ENCODE peak calls at places on chromosomes 4 and X, in six cellular contexts. One of them, this sample, is unnamed.

GRCh38 chrX:2145672-2146412 is 354.9 kb downstream of the DHRSX start:
- DNase-seq in GM23248: peak
- DNase-seq in IMR-90: no peak
- DNase-seq in Karpas-422: no peak
- DNase-seq in NT2/D1: no peak
- DNase-seq in neural progenitor cell: no peak
- DNase-seq in this sample: no peak

GRCh38 chrX:15336023-15336413 is 695 bp upstream of the PIGA start:
- DNase-seq in NT2/D1: no peak
- DNase-seq in GM23248: peak
- DNase-seq in IMR-90: peak
- DNase-seq in Karpas-422: no peak
- DNase-seq in neural progenitor cell: peak
- DNase-seq in this sample: peak

GRCh38 chr4:40475609-40476008 is 140.5 kb downstream of the CHRNA9 start:
- DNase-seq in neural progenitor cell: peak
- DNase-seq in Karpas-422: no peak
- DNase-seq in GM23248: no peak
- DNase-seq in NT2/D1: no peak
- DNase-seq in IMR-90: no peak
- DNase-seq in this sample: no peak

GRCh38 chrX:6679988-6680387 is 145.1 kb upstream of the VCX3A start:
- DNase-seq in Karpas-422: no peak
- DNase-seq in GM23248: no peak
- DNase-seq in neural progenitor cell: no peak
- DNase-seq in NT2/D1: no peak
- DNase-seq in IMR-90: no peak
- DNase-seq in this sample: no peak

GRCh38 chrX:27132851-27133250 is 330.3 kb downstream of the PPP4R3C start:
- DNase-seq in NT2/D1: no peak
- DNase-seq in IMR-90: no peak
- DNase-seq in neural progenitor cell: no peak
- DNase-seq in Karpas-422: no peak
- DNase-seq in GM23248: no peak
- DNase-seq in this sample: no peak

GRCh38 chrX:16187024-16187698 is 19.9 kb downstream of the MAGEB17 start:
- DNase-seq in GM23248: no peak
- DNase-seq in neural progenitor cell: no peak
- DNase-seq in IMR-90: peak
- DNase-seq in NT2/D1: no peak
- DNase-seq in Karpas-422: no peak
- DNase-seq in this sample: peak

GRCh38 chrX:56728321-56728720 is 722 bp upstream of the NBDY start:
- DNase-seq in GM23248: peak
- DNase-seq in NT2/D1: no peak
- DNase-seq in Karpas-422: peak
- DNase-seq in neural progenitor cell: no peak
- DNase-seq in IMR-90: no peak
- DNase-seq in this sample: peak

GRCh38 chr4:100880012-100880411 is 362.2 kb upstream of the EMCN start:
- DNase-seq in NT2/D1: no peak
- DNase-seq in Karpas-422: no peak
- DNase-seq in IMR-90: no peak
- DNase-seq in neural progenitor cell: peak
- DNase-seq in GM23248: no peak
- DNase-seq in this sample: no peak

GRCh38 chr4:94345267-94345666 is 2.6 kb upstream of the HPGDS start:
- DNase-seq in neural progenitor cell: no peak
- DNase-seq in Karpas-422: no peak
- DNase-seq in GM23248: no peak
- DNase-seq in NT2/D1: no peak
- DNase-seq in IMR-90: no peak
- DNase-seq in this sample: no peak

GRCh38 chrX:70664726-70665125 is 220.1 kb downstream of the DLG3 start:
- DNase-seq in IMR-90: peak
- DNase-seq in Karpas-422: peak
- DNase-seq in neural progenitor cell: peak
- DNase-seq in NT2/D1: peak
- DNase-seq in GM23248: peak
- DNase-seq in this sample: peak

GRCh38 chr4:170087163-170087700 is 2.5 kb downstream of the AADAT start:
- DNase-seq in Karpas-422: no peak
- DNase-seq in IMR-90: no peak
- DNase-seq in NT2/D1: no peak
- DNase-seq in neural progenitor cell: no peak
- DNase-seq in GM23248: peak
- DNase-seq in this sample: no peak

GRCh38 chr4:107603430-107603829 is 116.6 kb downstream of the PAPSS1 start:
- DNase-seq in Karpas-422: no peak
- DNase-seq in neural progenitor cell: no peak
- DNase-seq in IMR-90: peak
- DNase-seq in GM23248: peak
- DNase-seq in NT2/D1: no peak
- DNase-seq in this sample: peak

DNA sequence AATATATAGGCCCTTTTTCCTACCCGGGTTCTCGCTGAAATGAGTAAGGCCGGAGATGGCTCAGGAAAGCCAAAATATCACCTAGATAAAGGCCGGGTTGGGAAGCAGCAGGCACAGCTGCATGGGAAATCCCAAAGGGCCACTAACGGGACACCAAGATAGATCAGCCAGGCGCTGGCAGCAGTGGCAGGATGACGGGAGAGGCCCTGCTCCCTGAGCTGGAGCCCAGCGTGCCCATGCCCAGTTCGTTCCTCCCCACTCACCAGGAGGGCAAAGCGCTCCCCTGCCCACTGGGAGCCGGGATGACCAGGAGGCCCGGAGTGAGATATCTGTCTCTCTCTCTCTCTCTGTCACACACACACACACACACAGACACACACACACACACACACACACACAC is 109.8 kb downstream of the DCTD start:
- DNase-seq in GM23248: peak
- DNase-seq in NT2/D1: no peak
- DNase-seq in neural progenitor cell: no peak
- DNase-seq in Karpas-422: no peak
- DNase-seq in IMR-90: no peak
- DNase-seq in this sample: no peak
- H3K9ac ChIP-seq in GM23248: peak
- H3K9ac ChIP-seq in NT2/D1: no peak
- H3K9ac ChIP-seq in neural progenitor cell: no peak
- H3K9ac ChIP-seq in Karpas-422: no peak
- H3K9ac ChIP-seq in IMR-90: no peak
- H3K9ac ChIP-seq in this sample: no peak

GRCh38 chr4:140048419-140049022 is 105.5 kb downstream of the MAML3 start:
- DNase-seq in Karpas-422: no peak
- DNase-seq in GM23248: no peak
- DNase-seq in IMR-90: no peak
- DNase-seq in NT2/D1: no peak
- DNase-seq in neural progenitor cell: no peak
- DNase-seq in this sample: peak
- H3K9ac ChIP-seq in Karpas-422: peak
- H3K9ac ChIP-seq in GM23248: peak
- H3K9ac ChIP-seq in IMR-90: peak
- H3K9ac ChIP-seq in NT2/D1: no peak
- H3K9ac ChIP-seq in neural progenitor cell: no peak
- H3K9ac ChIP-seq in this sample: peak

GRCh38 chrX:107857815-107858214 is 32.1 kb downstream of the MID2 start:
- DNase-seq in GM23248: no peak
- DNase-seq in NT2/D1: no peak
- DNase-seq in IMR-90: no peak
- DNase-seq in neural progenitor cell: no peak
- DNase-seq in Karpas-422: no peak
- DNase-seq in this sample: no peak

GRCh38 chrX:107856289-107856688 is 30.6 kb downstream of the MID2 start:
- DNase-seq in Karpas-422: no peak
- DNase-seq in neural progenitor cell: no peak
- DNase-seq in GM23248: no peak
- DNase-seq in NT2/D1: no peak
- DNase-seq in IMR-90: no peak
- DNase-seq in this sample: no peak

GRCh38 chrX:107861056-107861455 is 35.4 kb downstream of the MID2 start:
- DNase-seq in IMR-90: peak
- DNase-seq in neural progenitor cell: no peak
- DNase-seq in GM23248: no peak
- DNase-seq in NT2/D1: no peak
- DNase-seq in Karpas-422: no peak
- DNase-seq in this sample: peak
- H3K9ac ChIP-seq in IMR-90: no peak
- H3K9ac ChIP-seq in neural progenitor cell: no peak
- H3K9ac ChIP-seq in GM23248: no peak
- H3K9ac ChIP-seq in NT2/D1: no peak
- H3K9ac ChIP-seq in Karpas-422: no peak
- H3K9ac ChIP-seq in this sample: no peak

GRCh38 chr4:122758033-122758432 is 25.5 kb downstream of the BBS12 start:
- DNase-seq in NT2/D1: no peak
- DNase-seq in Karpas-422: peak
- DNase-seq in GM23248: peak
- DNase-seq in neural progenitor cell: peak
- DNase-seq in IMR-90: peak
- DNase-seq in this sample: peak
- H3K9ac ChIP-seq in NT2/D1: no peak
- H3K9ac ChIP-seq in Karpas-422: no peak
- H3K9ac ChIP-seq in GM23248: peak
- H3K9ac ChIP-seq in neural progenitor cell: no peak
- H3K9ac ChIP-seq in IMR-90: no peak
- H3K9ac ChIP-seq in this sample: no peak

GRCh38 chr4:37561196-37561802 is 124.9 kb downstream of the RELL1 start:
- DNase-seq in neural progenitor cell: no peak
- DNase-seq in GM23248: no peak
- DNase-seq in IMR-90: no peak
- DNase-seq in Karpas-422: no peak
- DNase-seq in NT2/D1: no peak
- DNase-seq in this sample: peak
- H3K9ac ChIP-seq in neural progenitor cell: no peak
- H3K9ac ChIP-seq in GM23248: no peak
- H3K9ac ChIP-seq in IMR-90: no peak
- H3K9ac ChIP-seq in Karpas-422: no peak
- H3K9ac ChIP-seq in NT2/D1: no peak
- H3K9ac ChIP-seq in this sample: no peak

GRCh38 chr4:182212211-182212761 is 30.9 kb upstream of the TENM3 start:
- DNase-seq in Karpas-422: no peak
- DNase-seq in neural progenitor cell: peak
- DNase-seq in IMR-90: peak
- DNase-seq in GM23248: no peak
- DNase-seq in NT2/D1: no peak
- DNase-seq in this sample: no peak

GRCh38 chr4:182215171-182215570 is 28.0 kb upstream of the TENM3 start:
- DNase-seq in GM23248: peak
- DNase-seq in Karpas-422: no peak
- DNase-seq in neural progenitor cell: no peak
- DNase-seq in IMR-90: no peak
- DNase-seq in NT2/D1: no peak
- DNase-seq in this sample: no peak

GRCh38 chr4:182208651-182209050 is 34.6 kb upstream of the TENM3 start:
- DNase-seq in IMR-90: no peak
- DNase-seq in Karpas-422: no peak
- DNase-seq in GM23248: no peak
- DNase-seq in NT2/D1: no peak
- DNase-seq in neural progenitor cell: no peak
- DNase-seq in this sample: no peak

GRCh38 chr4:182216005-182216404 is 27.2 kb upstream of the TENM3 start:
- DNase-seq in Karpas-422: no peak
- DNase-seq in neural progenitor cell: no peak
- DNase-seq in GM23248: no peak
- DNase-seq in IMR-90: no peak
- DNase-seq in NT2/D1: no peak
- DNase-seq in this sample: no peak

DNA sequence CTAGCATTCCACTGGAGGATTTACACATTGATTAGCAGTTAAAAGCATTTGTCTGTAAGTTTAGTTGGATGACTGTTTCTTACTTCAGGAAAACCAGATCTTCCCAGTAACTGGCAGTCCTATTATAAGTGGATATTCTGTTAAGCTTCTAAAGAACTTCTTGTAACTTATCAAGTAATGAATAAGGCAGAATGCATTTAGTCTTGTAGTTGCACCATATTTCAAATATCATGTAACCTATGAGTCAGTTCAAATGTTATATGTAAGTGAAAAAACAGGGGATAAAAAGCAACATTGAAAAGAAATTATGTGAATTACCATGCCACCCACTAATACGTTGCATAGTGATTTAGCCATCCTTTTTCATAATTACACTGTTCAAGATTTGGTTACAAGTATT is 30.2 kb upstream of the TENM3 start:
- DNase-seq in NT2/D1: no peak
- DNase-seq in neural progenitor cell: no peak
- DNase-seq in GM23248: no peak
- DNase-seq in IMR-90: peak
- DNase-seq in Karpas-422: no peak
- DNase-seq in this sample: no peak
- H3K9ac ChIP-seq in NT2/D1: no peak
- H3K9ac ChIP-seq in neural progenitor cell: no peak
- H3K9ac ChIP-seq in GM23248: no peak
- H3K9ac ChIP-seq in IMR-90: no peak
- H3K9ac ChIP-seq in Karpas-422: no peak
- H3K9ac ChIP-seq in this sample: no peak

GRCh38 chr4:2044119-2044485 is 15.0 kb upstream of the NAT8L start:
- DNase-seq in NT2/D1: no peak
- DNase-seq in neural progenitor cell: no peak
- DNase-seq in GM23248: no peak
- DNase-seq in IMR-90: no peak
- DNase-seq in Karpas-422: no peak
- DNase-seq in this sample: no peak

GRCh38 chr4:2041234-2042130 is 17.6 kb upstream of the NAT8L start:
- DNase-seq in IMR-90: peak
- DNase-seq in neural progenitor cell: peak
- DNase-seq in NT2/D1: peak
- DNase-seq in GM23248: peak
- DNase-seq in Karpas-422: peak
- DNase-seq in this sample: peak

GRCh38 chr4:2043396-2044118 is 15.6 kb upstream of the NAT8L start:
- DNase-seq in Karpas-422: no peak
- DNase-seq in IMR-90: no peak
- DNase-seq in NT2/D1: no peak
- DNase-seq in GM23248: no peak
- DNase-seq in neural progenitor cell: no peak
- DNase-seq in this sample: no peak

GRCh38 chr4:2042947-2043395 is 16.2 kb upstream of the NAT8L start:
- DNase-seq in IMR-90: no peak
- DNase-seq in NT2/D1: no peak
- DNase-seq in neural progenitor cell: no peak
- DNase-seq in Karpas-422: no peak
- DNase-seq in GM23248: no peak
- DNase-seq in this sample: no peak

GRCh38 chr4:2042207-2042946 is 16.8 kb upstream of the NAT8L start:
- DNase-seq in Karpas-422: peak
- DNase-seq in NT2/D1: no peak
- DNase-seq in GM23248: peak
- DNase-seq in IMR-90: no peak
- DNase-seq in neural progenitor cell: peak
- DNase-seq in this sample: no peak
- H3K9ac ChIP-seq in Karpas-422: peak
- H3K9ac ChIP-seq in NT2/D1: peak
- H3K9ac ChIP-seq in GM23248: peak
- H3K9ac ChIP-seq in IMR-90: no peak
- H3K9ac ChIP-seq in neural progenitor cell: no peak
- H3K9ac ChIP-seq in this sample: peak

GRCh38 chrX:81348388-81348787 is 146.5 kb downstream of the SH3BGRL start:
- DNase-seq in neural progenitor cell: no peak
- DNase-seq in IMR-90: no peak
- DNase-seq in NT2/D1: no peak
- DNase-seq in GM23248: no peak
- DNase-seq in Karpas-422: no peak
- DNase-seq in this sample: no peak
- H3K9ac ChIP-seq in neural progenitor cell: no peak
- H3K9ac ChIP-seq in IMR-90: no peak
- H3K9ac ChIP-seq in NT2/D1: no peak
- H3K9ac ChIP-seq in GM23248: no peak
- H3K9ac ChIP-seq in Karpas-422: no peak
- H3K9ac ChIP-seq in this sample: no peak